ENCODE peak calls at places on chromosomes 1 and 21, in ten cellular contexts. H is osteoblast; C is psoas muscle; J is cardiac muscle cell; E is CD8-positive, alpha-beta T cell; D is lower lobe of right lung; U is Peyer's patch; A is gastrocnemius medialis; R is BJ; G is thoracic aorta. M is an unnamed sample. For H3K36me3 and H3K27me3, the result is how much of the 10 kb centered on the place peaks cover.

GRCh38 chr21:38337793-38338192 is 81.0 kb downstream of the KCNJ15 start:
- DNase-seq in A (no peak), D (no peak), G (no peak), C (no peak), R (no peak), J (no peak), H (peak), E (no peak), U (no peak), M (no peak)

GRCh38 chr1:202600432-202601041 is 109.7 kb downstream of the SYT2 start:
- DNase-seq in A (no peak), J (no peak), G (no peak), R (no peak), U (no peak), C (no peak), E (no peak), H (no peak), D (no peak), M (no peak)

GRCh38 chr1:37243368-37244082 is 209.2 kb upstream of the GRIK3 start:
- DNase-seq in E (no peak), G (no peak), H (no peak), J (no peak), C (no peak), R (no peak), D (no peak), A (no peak), U (no peak), M (no peak)

GRCh38 chr1:174883361-174883760 is 116.4 kb upstream of the CACYBP start:
- DNase-seq in E (no peak), A (no peak), U (no peak), R (peak), G (no peak), D (no peak), J (peak), H (no peak), C (no peak), M (no peak)

GRCh38 chr1:95023399-95024050 is 49.2 kb downstream of the ALG14 start:
- DNase-seq in E (no peak), J (peak), G (no peak), D (no peak), C (no peak), A (no peak), U (no peak), H (peak), R (peak), M (no peak)

GRCh38 chr1:111735321-111735720 is 3.9 kb downstream of the INKA2 start:
- DNase-seq in C (no peak), R (no peak), J (peak), U (no peak), E (no peak), A (no peak), H (peak), D (no peak), G (no peak), M (no peak)

GRCh38 chr1:59674605-59675004 is 140.1 kb upstream of the HOOK1 start:
- DNase-seq in J (peak), E (no peak), R (no peak), C (no peak), A (no peak), G (no peak), U (no peak), D (no peak), H (no peak), M (peak)

GRCh38 chr1:72062584-72062983 is 219.8 kb downstream of the NEGR1 start:
- DNase-seq in R (no peak), G (no peak), U (no peak), D (no peak), J (peak), C (no peak), H (peak), A (no peak), E (no peak), M (no peak)

GRCh38 chr1:118484893-118485292 is 299.9 kb upstream of the SPAG17 start:
- DNase-seq in D (no peak), H (no peak), J (no peak), C (no peak), R (no peak), U (no peak), G (no peak), E (no peak), A (no peak), M (no peak)

GRCh38 chr1:205735218-205735617 is 14.8 kb downstream of the NUCKS1 start:
- DNase-seq in H (peak), J (no peak), U (no peak), A (no peak), G (no peak), E (no peak), R (no peak), D (no peak), C (no peak), M (no peak)

GRCh38 chr21:42768324-42769121 is 110.8 kb downstream of the WDR4 start:
- DNase-seq in H (peak), U (no peak), E (no peak), C (no peak), D (no peak), R (no peak), G (no peak), A (no peak), J (no peak), M (no peak)

GRCh38 chr21:42766756-42767560 is 112.4 kb downstream of the WDR4 start:
- DNase-seq in A (no peak), R (no peak), H (peak), U (no peak), E (no peak), D (peak), C (no peak), J (no peak), G (no peak), M (no peak)

GRCh38 chr21:42765656-42766055 is 112.2 kb downstream of the PDE9A start:
- DNase-seq in H (no peak), J (no peak), C (no peak), R (no peak), G (no peak), U (no peak), D (peak), A (no peak), E (no peak), M (no peak)

GRCh38 chr21:42769183-42769819 is 110.0 kb downstream of the WDR4 start:
- DNase-seq in J (no peak), A (no peak), H (peak), R (no peak), D (no peak), E (no peak), G (no peak), U (no peak), C (no peak), M (no peak)

GRCh38 chr21:42767561-42767835 is 111.8 kb downstream of the WDR4 start:
- DNase-seq in J (no peak), G (no peak), E (no peak), H (peak), R (no peak), A (no peak), C (no peak), D (peak), U (no peak), M (no peak)
- H3K36me3 ChIP-seq in J (under half), G (under half), E (under half), H (under half), R (under half), A (under half), C (under half), D (under half), U (under half), M (half or more)

GRCh38 chr1:212072047-212072446 is 36.5 kb downstream of the DTL start:
- DNase-seq in A (no peak), R (no peak), H (no peak), C (no peak), D (no peak), J (no peak), G (no peak), U (no peak), E (no peak), M (no peak)
- TF ChIP-seq CTCF in A (no peak), R (no peak), H (no peak), C (no peak), D (no peak), J (no peak), G (no peak), U (no peak), E (no peak), M (no peak)

GRCh38 chr1:171292799-171293198 is 21.2 kb upstream of the FMO4 start:
- DNase-seq in A (no peak), H (peak), J (peak), D (no peak), U (no peak), E (no peak), R (peak), G (no peak), C (no peak), M (no peak)
- H3K27me3 ChIP-seq in A (under half), H (under half), J (under half), D (under half), U (under half), E (under half), R (under half), G (under half), C (under half), M (under half)

DNA sequence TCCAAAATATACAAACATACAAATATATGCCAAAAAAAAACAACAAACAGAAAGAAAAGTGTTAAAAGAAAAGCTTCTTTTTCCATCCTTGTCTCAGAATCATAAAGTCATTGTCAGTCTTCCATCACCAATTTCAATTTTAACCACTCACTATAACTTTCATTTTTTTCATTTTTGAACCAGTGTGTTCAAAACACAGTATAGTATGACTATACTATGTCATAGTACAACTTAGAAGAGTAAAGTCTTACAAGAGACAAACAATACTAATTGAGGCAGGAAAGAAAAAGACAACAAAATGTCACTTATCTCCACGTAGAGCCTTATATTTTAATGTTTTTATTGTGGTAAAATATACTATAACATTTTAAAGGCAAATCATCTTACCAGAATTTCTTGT is 7.6 kb downstream of the NSL1 start:
- DNase-seq in U (no peak), R (no peak), J (no peak), G (no peak), A (no peak), D (no peak), C (no peak), H (no peak), E (no peak), M (no peak)
- H3K36me3 ChIP-seq in U (under half), R (under half), J (under half), G (under half), A (under half), D (half or more), C (under half), H (under half), E (under half), M (under half)

GRCh38 chr1:39850606-39851216 is 32.6 kb downstream of the TRIT1 start:
- DNase-seq in R (no peak), U (no peak), C (no peak), E (no peak), A (no peak), H (no peak), D (no peak), J (no peak), G (no peak), M (no peak)
- TF ChIP-seq CTCF in R (no peak), U (no peak), C (no peak), E (no peak), A (no peak), H (no peak), D (no peak), J (no peak), G (no peak), M (no peak)

GRCh38 chr1:154696001-154696400 is 88.0 kb upstream of the ADAR start:
- DNase-seq in C (no peak), U (no peak), H (no peak), G (no peak), D (no peak), E (no peak), R (no peak), A (no peak), J (peak), M (no peak)

GRCh38 chr1:154694995-154695394 is 87.0 kb upstream of the ADAR start:
- DNase-seq in G (no peak), E (no peak), H (no peak), C (no peak), A (no peak), J (no peak), U (no peak), R (no peak), D (no peak), M (no peak)

GRCh38 chr1:154698320-154699096 is 90.5 kb upstream of the ADAR start:
- DNase-seq in U (peak), A (peak), C (peak), E (no peak), H (no peak), G (no peak), J (no peak), R (no peak), D (no peak), M (no peak)

GRCh38 chr1:154696460-154696859 is 88.5 kb upstream of the ADAR start:
- DNase-seq in A (peak), R (no peak), C (peak), J (no peak), D (no peak), U (no peak), H (no peak), G (no peak), E (no peak), M (no peak)

GRCh38 chr1:154697710-154698109 is 89.7 kb upstream of the ADAR start:
- DNase-seq in U (no peak), G (no peak), J (no peak), A (no peak), C (no peak), D (no peak), R (no peak), H (no peak), E (no peak), M (no peak)
- H3K27me3 ChIP-seq in U (under half), G (under half), J (under half), A (under half), C (under half), D (under half), R (under half), H (under half), E (under half), M (under half)

DNA sequence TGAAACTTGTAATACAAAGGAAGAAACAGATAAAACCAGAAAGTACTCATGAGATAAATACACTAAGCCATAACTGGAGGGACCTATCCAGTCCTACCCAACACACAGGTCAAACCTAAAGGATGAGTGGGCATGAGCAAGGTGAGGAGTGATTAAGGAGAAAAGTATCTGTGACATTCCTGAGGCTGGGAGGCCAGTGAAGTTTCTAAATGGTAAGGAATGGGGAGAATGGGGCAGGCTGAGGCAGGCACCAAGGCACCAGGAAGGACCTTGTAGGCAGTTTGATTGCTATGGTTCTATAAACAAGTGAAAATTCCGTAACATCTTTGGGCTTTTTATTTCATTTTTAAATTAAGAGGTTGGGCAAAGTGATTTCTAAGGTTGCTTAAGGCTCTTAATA is 10.4 kb downstream of the DDX59 start:
- DNase-seq in C (no peak), G (no peak), H (no peak), J (no peak), A (no peak), D (no peak), E (no peak), R (no peak), U (no peak), M (no peak)
- H3K36me3 ChIP-seq in C (under half), G (under half), H (under half), J (under half), A (under half), D (half or more), E (under half), R (under half), U (under half), M (under half)

DNA sequence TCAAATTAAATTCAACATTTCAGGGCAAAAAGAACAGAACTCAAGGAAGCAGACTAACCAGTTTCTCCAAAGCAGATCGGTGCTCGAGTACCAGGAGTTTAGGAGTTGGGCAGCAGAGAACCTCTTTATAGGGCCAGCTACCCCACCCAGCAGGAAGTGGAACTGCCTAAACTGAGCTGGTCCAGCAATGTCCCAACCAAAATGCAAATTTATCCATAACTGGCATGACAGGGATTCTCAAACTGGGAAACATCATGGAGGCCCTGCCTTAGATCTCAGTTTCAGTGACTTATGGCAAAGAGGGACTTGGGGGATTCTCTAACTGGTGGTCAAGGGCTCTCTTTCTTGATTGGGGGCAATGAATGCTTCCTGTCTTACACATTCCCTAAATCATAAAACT is at the start of gene SPRR2B:
- DNase-seq in U (no peak), J (no peak), C (no peak), E (no peak), G (no peak), D (no peak), H (no peak), A (no peak), R (no peak), M (no peak)
- TF ChIP-seq CTCF in U (no peak), J (no peak), C (no peak), E (no peak), G (no peak), D (no peak), H (no peak), A (no peak), R (no peak), M (no peak)

M was measured in tibial nerve.